ENCODE peak calls at places on chromosome 1, in six cellular contexts. Q, F, C, E, K and Y are unnamed samples.

GRCh38 chr1:235127774-235128452 is 724 bp downstream of the TOMM20 start:
- DNase-seq in Q (no peak), F (no peak), C (no peak), E (no peak), K (no peak), Y (no peak)

GRCh38 chr1:76500111-76500510 is 367.2 kb upstream of the ST6GALNAC5 start:
- DNase-seq in Q (no peak), F (no peak), C (no peak), E (no peak), K (no peak), Y (no peak)

GRCh38 chr1:192807221-192807967 is 1.4 kb upstream of the RGS2 start:
- DNase-seq in Q (no peak), F (no peak), C (no peak), E (no peak), K (no peak), Y (no peak)

GRCh38 chr1:109922326-109922725 is 11.7 kb downstream of the CSF1 start:
- DNase-seq in Q (no peak), F (no peak), C (no peak), E (no peak), K (no peak), Y (no peak)

GRCh38 chr1:113835686-113836290 is 23.5 kb upstream of the RSBN1 start:
- DNase-seq in Q (no peak), F (peak), C (peak), E (no peak), K (no peak), Y (peak)

GRCh38 chr1:77040817-77041216 is 173.5 kb downstream of the ST6GALNAC5 start:
- DNase-seq in Q (no peak), F (no peak), C (no peak), E (no peak), K (no peak), Y (no peak)

GRCh38 chr1:6440198-6441126 is 15.9 kb downstream of the ESPN start:
- DNase-seq in Q (peak), F (no peak), C (no peak), E (no peak), K (peak), Y (no peak)

GRCh38 chr1:66684353-66684752 is 67.9 kb upstream of the DYNLT5 start:
- DNase-seq in Q (no peak), F (no peak), C (no peak), E (no peak), K (no peak), Y (no peak)

GRCh38 chr1:2557146-2558029 is 1.2 kb downstream of the TNFRSF14 start:
- DNase-seq in Q (peak), F (no peak), C (no peak), E (no peak), K (no peak), Y (no peak)

GRCh38 chr1:14522331-14523241 is 75.9 kb upstream of the KAZN start:
- DNase-seq in Q (no peak), F (peak), C (peak), E (peak), K (no peak), Y (no peak)

GRCh38 chr1:179087665-179088064 is 5.8 kb downstream of the TOR3A start:
- DNase-seq in Q (no peak), F (no peak), C (no peak), E (no peak), K (no peak), Y (no peak)

GRCh38 chr1:44351289-44351688 is 3.8 kb downstream of the ERI3 start:
- DNase-seq in Q (no peak), F (no peak), C (no peak), E (no peak), K (no peak), Y (no peak)

GRCh38 chr1:44355582-44356305 is 687 bp upstream of the ERI3 start:
- DNase-seq in Q (no peak), F (no peak), C (no peak), E (no peak), K (no peak), Y (no peak)

GRCh38 chr1:44354268-44354839 is 703 bp downstream of the ERI3 start:
- DNase-seq in Q (peak), F (no peak), C (no peak), E (no peak), K (no peak), Y (no peak)

GRCh38 chr1:44357710-44358109 is 2.7 kb upstream of the ERI3 start:
- DNase-seq in Q (no peak), F (no peak), C (no peak), E (no peak), K (no peak), Y (no peak)

GRCh38 chr1:44354840-44355581 is at the start of gene ERI3:
- DNase-seq in Q (peak), F (peak), C (peak), E (peak), K (peak), Y (peak)
- H3K4me3 ChIP-seq in Q (peak), F (peak), C (peak), E (peak), K (peak), Y (peak)

GRCh38 chr1:17574502-17574901 is 35.0 kb downstream of the ARHGEF10L start:
- DNase-seq in Q (no peak), F (no peak), C (no peak), E (no peak), K (no peak), Y (no peak)
- TF ChIP-seq CTCF in Q (peak), F (peak), C (peak), E (peak), K (no peak), Y (no peak)

GRCh38 chr1:174916846-174917245 is 82.9 kb upstream of the CACYBP start:
- DNase-seq in Q (no peak), F (no peak), C (no peak), E (no peak), K (no peak), Y (no peak)
- H3K4me3 ChIP-seq in Q (no peak), F (no peak), C (no peak), E (no peak), K (no peak), Y (no peak)

GRCh38 chr1:40532844-40533424 is 1.5 kb downstream of the ZNF684 start:
- DNase-seq in Q (no peak), F (no peak), C (no peak), E (no peak), K (no peak), Y (no peak)
- TF ChIP-seq CTCF in Q (peak), F (peak), C (peak), E (peak), K (peak), Y (peak)

DNA sequence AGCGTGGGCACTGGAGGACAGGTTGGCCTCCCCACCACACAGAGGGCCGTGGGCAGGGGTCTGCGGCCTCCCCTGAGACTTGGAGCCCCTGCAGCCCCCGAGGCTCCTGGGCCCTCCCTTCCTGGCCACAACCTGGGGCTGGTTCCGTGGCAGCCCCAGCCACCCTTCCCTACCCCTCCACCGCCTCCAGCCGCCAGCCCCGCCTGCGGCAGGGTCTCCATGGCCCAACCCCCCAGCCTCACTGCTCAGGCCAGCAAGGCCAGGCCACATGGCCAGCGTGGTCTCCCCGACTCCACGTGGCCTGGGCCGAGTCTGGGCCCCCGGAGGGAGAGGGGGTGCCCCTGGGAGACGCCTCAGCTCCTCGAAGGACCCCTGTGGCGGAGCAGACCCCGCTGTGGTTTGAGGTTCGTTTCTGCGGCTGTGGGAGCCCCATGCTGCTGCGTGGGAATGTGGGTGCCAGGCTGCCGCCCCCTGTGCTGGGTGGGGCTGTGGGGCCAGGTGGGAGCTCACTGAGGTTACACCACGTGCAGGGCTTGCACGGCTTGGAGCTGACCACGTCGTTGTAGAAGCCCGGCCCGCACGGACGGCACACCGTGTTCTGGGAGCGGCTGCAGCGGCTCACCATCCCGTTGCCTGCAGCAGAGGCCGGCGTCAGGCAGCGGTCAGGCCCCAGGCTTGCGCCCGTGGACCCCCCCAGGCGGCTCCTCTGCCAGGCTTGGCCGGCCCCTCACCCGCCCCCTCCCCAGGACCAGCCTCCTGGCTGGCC is 617 bp downstream of the TNFRSF4 start:
- DNase-seq in Q (no peak), F (no peak), C (no peak), E (no peak), K (no peak), Y (no peak)
- H3K4me3 ChIP-seq in Q (no peak), F (no peak), C (no peak), E (no peak), K (peak), Y (no peak)